ENCODE peak calls at places on chromosomes 7 and 10, in five cellular contexts. R is A549, V is RWPE1, I is GM23248, L is tibial artery. P is an unnamed sample.

GRCh38 chr10:29140991-29141390 is 147.9 kb upstream of the LYZL1 start:
- DNase-seq in R (peak), V (peak), I (peak), L (no peak), P (no peak)

GRCh38 chr10:109932391-109932790 is 9.1 kb upstream of the XPNPEP1 start:
- DNase-seq in R (no peak), V (no peak), I (no peak), L (no peak), P (no peak)

GRCh38 chr7:141562543-141562942 is 11.3 kb downstream of the AGK start:
- DNase-seq in R (no peak), V (no peak), I (no peak), L (no peak), P (no peak)

GRCh38 chr7:100221767-100222444 is 2.2 kb downstream of the PVRIG start:
- DNase-seq in R (no peak), V (no peak), I (no peak), L (no peak), P (no peak)

GRCh38 chr10:93598157-93598556 is 2.9 kb downstream of the RBP4 start:
- DNase-seq in R (no peak), V (no peak), I (peak), L (no peak), P (no peak)

GRCh38 chr7:89029864-89030263 is 234.3 kb upstream of the TEX47 start:
- DNase-seq in R (no peak), V (peak), I (no peak), L (no peak), P (no peak)

GRCh38 chr10:70742537-70743429 is 42.4 kb downstream of the TBATA start:
- DNase-seq in R (no peak), V (no peak), I (peak), L (no peak), P (no peak)

GRCh38 chr7:147547252-147547897 is 1043.2 kb upstream of the C7orf33 start:
- DNase-seq in R (peak), V (no peak), I (peak), L (no peak), P (no peak)

GRCh38 chr10:54797636-54798395 is 3.2 kb downstream of the PCDH15 start:
- DNase-seq in R (no peak), V (peak), I (peak), L (no peak), P (no peak)

GRCh38 chr10:72790216-72790990 is 98.5 kb downstream of the MCU start:
- DNase-seq in R (no peak), V (no peak), I (no peak), L (no peak), P (no peak)

GRCh38 chr7:128406986-128407589 is 2.7 kb downstream of the IMPDH1 start:
- DNase-seq in R (no peak), V (no peak), I (no peak), L (no peak), P (no peak)

GRCh38 chr7:132225216-132226030 is 350.8 kb downstream of the PLXNA4 start:
- DNase-seq in R (peak), V (no peak), I (no peak), L (no peak), P (no peak)

GRCh38 chr10:71217266-71218045 is 5.1 kb downstream of the UNC5B start:
- DNase-seq in R (no peak), V (peak), I (peak), L (peak), P (no peak)

GRCh38 chr10:86583983-86584382 is 62.4 kb upstream of the WAPL start:
- DNase-seq in R (peak), V (no peak), I (no peak), L (no peak), P (no peak)

GRCh38 chr10:13608246-13608853 is 21.6 kb downstream of the PRPF18 start:
- DNase-seq in R (no peak), V (no peak), I (no peak), L (no peak), P (no peak)

GRCh38 chr7:127954371-127954770 is 76.9 kb downstream of the LRRC4 start:
- DNase-seq in R (no peak), V (no peak), I (no peak), L (no peak), P (no peak)

GRCh38 chr7:156473476-156474240 is 166.9 kb upstream of the RNF32 start:
- DNase-seq in R (peak), V (peak), I (peak), L (no peak), P (no peak)

GRCh38 chr7:219581-220150 is 27.3 kb downstream of the FAM20C start:
- DNase-seq in R (no peak), V (no peak), I (no peak), L (no peak), P (no peak)

GRCh38 chr10:110629680-110630191 is 14.4 kb upstream of the RBM20 start:
- DNase-seq in R (peak), V (peak), I (peak), L (no peak), P (no peak)

GRCh38 chr7:64882341-64883112 is 20.5 kb upstream of the ZNF273 start:
- DNase-seq in R (no peak), V (peak), I (peak), L (peak), P (no peak)

GRCh38 chr10:61163403-61163802 is 219.4 kb upstream of the RHOBTB1 start:
- DNase-seq in R (no peak), V (peak), I (no peak), L (no peak), P (no peak)

GRCh38 chr10:35336921-35337741 is 822 bp downstream of the CCNY start:
- DNase-seq in R (peak), V (peak), I (peak), L (peak), P (no peak)

GRCh38 chr7:117229350-117229749 is 93.5 kb downstream of the WNT2 start:
- DNase-seq in R (no peak), V (no peak), I (peak), L (no peak), P (no peak)

DNA sequence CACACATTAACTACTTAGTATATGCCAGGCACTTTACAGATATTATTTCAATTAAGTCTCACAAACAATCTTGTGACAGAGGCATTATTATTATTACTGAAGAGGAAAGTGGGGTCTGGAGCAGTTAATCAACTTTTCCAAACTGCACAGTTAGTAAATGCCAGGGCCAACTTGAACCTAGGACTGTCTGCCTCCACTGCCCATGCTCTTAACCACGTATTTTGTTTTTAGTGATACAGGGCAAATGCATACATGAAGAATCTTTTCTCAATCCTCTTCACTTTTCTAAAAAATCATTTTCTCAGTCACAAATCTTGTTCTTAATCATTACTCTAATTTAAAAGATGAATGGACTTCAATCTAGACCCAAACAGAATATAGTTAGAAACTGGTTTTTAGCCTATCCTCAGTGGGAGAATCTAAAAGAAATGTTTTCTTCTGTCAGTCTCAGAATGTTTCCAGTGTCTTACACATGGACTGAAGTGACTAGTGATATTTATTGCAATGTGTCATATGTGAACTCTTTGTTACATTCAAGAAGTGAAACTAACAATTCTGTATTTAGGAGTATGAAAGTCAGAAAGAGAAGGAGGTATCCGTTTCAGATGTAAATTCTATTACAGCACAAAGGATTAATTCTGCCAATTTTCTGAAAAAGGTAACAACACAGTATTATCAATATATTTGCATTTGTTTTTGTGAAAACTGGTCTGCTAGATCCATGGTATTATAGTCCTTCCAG is 55.5 kb upstream of the CCNJ start:
- DNase-seq in R (no peak), V (no peak), I (no peak), L (no peak), P (no peak)
- H3K27ac ChIP-seq in R (no peak), V (no peak), I (no peak), L (no peak), P (no peak)

GRCh38 chr7:46932656-46933424 is 649.1 kb downstream of the TNS3 start:
- DNase-seq in R (peak), V (peak), I (peak), L (no peak), P (no peak)
- H3K27ac ChIP-seq in R (peak), V (no peak), I (peak), L (peak), P (no peak)

GRCh38 chr7:28726563-28726962 is 231.6 kb downstream of the TRIL start:
- DNase-seq in R (no peak), V (no peak), I (peak), L (no peak), P (no peak)
- H3K27ac ChIP-seq in R (no peak), V (no peak), I (no peak), L (no peak), P (no peak)

GRCh38 chr7:43585521-43585920 is 2.6 kb downstream of the STK17A start:
- DNase-seq in R (no peak), V (no peak), I (peak), L (no peak), P (no peak)
- H3K27ac ChIP-seq in R (no peak), V (no peak), I (peak), L (peak), P (peak)

GRCh38 chr10:132626019-132626760 is 88.6 kb downstream of the INPP5A start:
- DNase-seq in R (no peak), V (no peak), I (no peak), L (peak), P (no peak)

GRCh38 chr10:132624847-132625839 is 87.6 kb downstream of the INPP5A start:
- DNase-seq in R (no peak), V (no peak), I (peak), L (peak), P (no peak)

GRCh38 chr10:132628966-132629900 is 91.6 kb downstream of the INPP5A start:
- DNase-seq in R (no peak), V (no peak), I (no peak), L (peak), P (no peak)

GRCh38 chr10:132627736-132628512 is 90.3 kb downstream of the INPP5A start:
- DNase-seq in R (no peak), V (no peak), I (peak), L (peak), P (no peak)

GRCh38 chr10:132626761-132627735 is 89.5 kb downstream of the INPP5A start:
- DNase-seq in R (no peak), V (no peak), I (no peak), L (peak), P (no peak)
- H3K27ac ChIP-seq in R (no peak), V (no peak), I (no peak), L (peak), P (peak)

P was measured in esophagus squamous epithelium.